ENCODE peak calls at places on chromosomes 7 and 10, in five cellular contexts. O is nucleus accumbens; F is stimulated activated CD4-positive, alpha-beta T cell treated with anti-CD3 and anti-CD28 coated beads, Interleukin-1b, Interleukin-23, amount 100 ng/mL, for 24 hours; R is nephron progenitor cell; U is T-cell. M is an unnamed sample.

GRCh38 chr7:130432886-130433285 is 7.9 kb downstream of the CEP41 start:
- DNase-seq in O (no peak), F (no peak), R (no peak), U (no peak), M (peak)

GRCh38 chr10:111175786-111176185 is 99.0 kb downstream of the ADRA2A start:
- DNase-seq in O (no peak), F (no peak), R (no peak), U (no peak), M (no peak)

GRCh38 chr10:87585565-87586514 is 73.8 kb upstream of the PAPSS2 start:
- DNase-seq in O (no peak), F (no peak), R (no peak), U (no peak), M (peak)

GRCh38 chr10:78934499-78934898 is 134.3 kb upstream of the ZMIZ1 start:
- DNase-seq in O (no peak), F (no peak), R (no peak), U (no peak), M (no peak)

GRCh38 chr7:113698556-113699220 is 220.1 kb downstream of the PPP1R3A start:
- DNase-seq in O (no peak), F (no peak), R (peak), U (no peak), M (peak)

GRCh38 chr7:150448789-150449147 is 1.7 kb upstream of the GIMAP8 start:
- DNase-seq in O (peak), F (peak), R (peak), U (peak), M (peak)

GRCh38 chr7:143296686-143297085 is 8.5 kb downstream of the CASP2 start:
- DNase-seq in O (no peak), F (no peak), R (no peak), U (no peak), M (no peak)

GRCh38 chr7:22346383-22347107 is 10.4 kb downstream of the RAPGEF5 start:
- DNase-seq in O (no peak), F (no peak), R (no peak), U (no peak), M (no peak)

GRCh38 chr10:5293691-5294550 is 70.8 kb upstream of the UCN3 start:
- DNase-seq in O (no peak), F (peak), R (peak), U (peak), M (peak)

GRCh38 chr10:1553951-1554350 is 183.4 kb downstream of the ADARB2 start:
- DNase-seq in O (no peak), F (no peak), R (no peak), U (no peak), M (no peak)

M was measured in amniotic epithelial cell.